ENCODE peak calls at places on chromosomes 5 and 9, in nine cellular contexts. Y is kidney tubule cell; A is heart left ventricle; D is ELF-1; L is hepatic stellate cell; N is epithelial cell of esophagus; R is lung microvascular endothelial cell; J is activated CD4-positive, alpha-beta T cell treated with anti-CD3 and anti-CD28 coated beads, Interleukin-2, amount 50 U/mL, for 4 hours; X is neural crest cell. V is an unnamed sample.

GRCh38 chr9:105088088-105088487 is 156.4 kb upstream of the SLC44A1 start:
- DNase-seq in X (no peak), Y (no peak), N (peak), D (no peak), J (no peak), L (no peak), A (no peak), R (no peak), V (peak)

GRCh38 chr9:87336914-87337333 is 160.7 kb upstream of the DAPK1 start:
- DNase-seq in X (no peak), D (peak), J (no peak), Y (peak), N (peak), L (peak), A (no peak), R (peak), V (peak)

GRCh38 chr5:173329370-173330150 is 1.3 kb upstream of the STC2 start:
- DNase-seq in Y (peak), X (peak), J (no peak), A (no peak), D (peak), R (peak), L (peak), N (peak), V (no peak)

GRCh38 chr9:87270241-87271234 is 227.1 kb upstream of the DAPK1 start:
- DNase-seq in L (peak), N (no peak), J (no peak), X (peak), D (no peak), A (peak), Y (peak), R (peak), V (no peak)

GRCh38 chr5:153463806-153464205 is 26.7 kb upstream of the GRIA1 start:
- DNase-seq in X (no peak), A (no peak), L (no peak), Y (peak), R (no peak), N (peak), J (no peak), D (peak), V (peak)

GRCh38 chr5:126846344-126846743 is 69.4 kb downstream of the LMNB1 start:
- DNase-seq in Y (no peak), D (no peak), X (no peak), A (no peak), L (peak), J (no peak), R (no peak), N (peak), V (peak)

GRCh38 chr9:83420486-83420885 is 117.7 kb downstream of the FRMD3 start:
- DNase-seq in L (no peak), A (no peak), N (no peak), R (no peak), J (no peak), Y (no peak), D (no peak), X (no peak), V (no peak)

GRCh38 chr5:180832638-180833068 is 28.4 kb downstream of the ZFP62 start:
- DNase-seq in D (no peak), X (no peak), R (no peak), Y (no peak), J (peak), L (no peak), A (no peak), N (no peak), V (no peak)

GRCh38 chr5:145543968-145544367 is 291.2 kb downstream of the PRELID2 start:
- DNase-seq in X (no peak), J (no peak), D (no peak), R (no peak), Y (no peak), A (no peak), L (no peak), N (no peak), V (no peak)

GRCh38 chr9:127634021-127634420 is 21.9 kb downstream of the STXBP1 start:
- DNase-seq in Y (no peak), N (peak), X (no peak), A (no peak), J (no peak), L (no peak), R (peak), D (peak), V (no peak)

GRCh38 chr5:66779535-66779934 is 183.3 kb downstream of the MAST4 start:
- DNase-seq in R (no peak), L (no peak), D (no peak), J (no peak), Y (no peak), N (no peak), A (no peak), X (no peak), V (no peak)

GRCh38 chr5:142048272-142048671 is 35.4 kb upstream of the GNPDA1 start:
- DNase-seq in J (no peak), D (peak), Y (no peak), A (no peak), R (no peak), N (no peak), L (no peak), X (no peak), V (no peak)

GRCh38 chr5:44987026-44987425 is 178.3 kb downstream of the MRPS30 start:
- DNase-seq in L (no peak), A (no peak), D (no peak), X (no peak), J (no peak), R (no peak), N (no peak), Y (peak), V (peak)

GRCh38 chr9:73847536-73847935 is 649.6 kb upstream of the RORB start:
- DNase-seq in D (no peak), N (no peak), A (no peak), X (no peak), R (no peak), Y (no peak), J (no peak), L (no peak), V (no peak)

GRCh38 chr9:115285806-115286205 is 167.8 kb upstream of the TNC start:
- DNase-seq in J (no peak), Y (no peak), N (no peak), A (no peak), D (no peak), L (no peak), X (no peak), R (no peak), V (no peak)

GRCh38 chr9:124593080-124594058 is 86.2 kb upstream of the NR5A1 start:
- DNase-seq in J (no peak), Y (peak), A (no peak), N (peak), D (peak), X (peak), R (no peak), L (no peak), V (peak)

V was measured in bronchial epithelial cell.